ENCODE peak calls at places on chromosomes 3 and 15, in eight cellular contexts. Z, P, B, U, W, H, Q and R are unnamed samples.

GRCh38 chr3:132232231-132232792 is 84.9 kb upstream of the ACP3 start:
- DNase-seq in Z (peak), P (no peak), U (no peak), Q (no peak), W (no peak), B (no peak), H (peak), R (no peak)

GRCh38 chr3:32004111-32004790 is 22.7 kb downstream of the ZNF860 start:
- DNase-seq in P (no peak), B (no peak), H (no peak), W (no peak), U (no peak), Z (peak), Q (no peak), R (no peak)

GRCh38 chr3:141063831-141064230 is 12.7 kb downstream of the SPSB4 start:
- DNase-seq in P (no peak), Z (no peak), U (no peak), H (no peak), B (no peak), W (no peak), Q (no peak), R (no peak)

GRCh38 chr15:71538922-71539321 is 271.4 kb upstream of the NR2E3 start:
- DNase-seq in B (no peak), Z (no peak), H (no peak), Q (no peak), W (no peak), P (no peak), U (no peak), R (no peak)

GRCh38 chr15:99291643-99292042 is 40.4 kb downstream of the LRRC28 start:
- DNase-seq in B (no peak), H (no peak), Z (no peak), Q (no peak), W (no peak), U (no peak), P (no peak), R (no peak)

GRCh38 chr15:100244796-100245495 is 96.8 kb downstream of the ADAMTS17 start:
- DNase-seq in P (no peak), W (no peak), Z (no peak), U (no peak), H (no peak), B (no peak), Q (no peak), R (no peak)

GRCh38 chr3:43637702-43638101 is 15.9 kb upstream of the ANO10 start:
- DNase-seq in Q (no peak), H (no peak), U (no peak), Z (no peak), B (no peak), W (no peak), P (no peak), R (no peak)

GRCh38 chr15:60412807-60413597 is 15.2 kb upstream of the ANXA2 start:
- DNase-seq in P (no peak), U (no peak), B (no peak), H (no peak), Z (no peak), W (no peak), Q (no peak), R (no peak)

GRCh38 chr15:84893607-84894006 is 9.1 kb downstream of the SLC28A1 start:
- DNase-seq in H (no peak), U (peak), P (no peak), W (no peak), Z (no peak), B (no peak), Q (no peak), R (no peak)

GRCh38 chr3:9843715-9844438 is at the start of gene RPUSD3:
- DNase-seq in H (peak), Z (peak), B (peak), Q (peak), W (peak), P (peak), U (peak), R (peak)

GRCh38 chr15:91627473-91628309 is 225.8 kb upstream of the SLCO3A1 start:
- DNase-seq in B (peak), U (no peak), H (no peak), W (no peak), Q (no peak), P (peak), Z (peak), R (no peak)

GRCh38 chr3:170690133-170690981 is 104.5 kb upstream of the SLC7A14 start:
- DNase-seq in Q (peak), P (peak), Z (peak), H (peak), B (peak), U (peak), W (peak), R (no peak)

GRCh38 chr15:62903437-62903836 is 139.1 kb upstream of the TPM1 start:
- DNase-seq in H (no peak), B (no peak), P (no peak), Q (no peak), W (no peak), Z (no peak), U (no peak), R (no peak)

GRCh38 chr3:178419078-178419477 is 117.2 kb upstream of the KCNMB2 start:
- DNase-seq in H (peak), Q (no peak), Z (peak), W (no peak), U (no peak), P (no peak), B (no peak), R (no peak)

GRCh38 chr15:48371550-48371949 is 40.3 kb downstream of the DUT start:
- DNase-seq in P (no peak), B (no peak), W (no peak), H (no peak), Z (no peak), Q (no peak), U (no peak), R (no peak)

GRCh38 chr15:98855815-98856539 is 151.6 kb downstream of the PGPEP1L start:
- DNase-seq in P (no peak), B (no peak), Z (no peak), Q (no peak), U (no peak), H (no peak), W (no peak), R (no peak)

GRCh38 chr3:46878796-46879436 is 1.4 kb downstream of the PTH1R start:
- DNase-seq in B (peak), H (no peak), Q (no peak), P (no peak), W (no peak), Z (no peak), U (no peak), R (no peak)

GRCh38 chr15:67146875-67147381 is 81.5 kb downstream of the SMAD3 start:
- DNase-seq in P (peak), B (no peak), W (peak), Q (no peak), U (no peak), Z (peak), H (peak), R (no peak)

GRCh38 chr3:129161860-129162271 is 1.0 kb upstream of the ISY1 start:
- DNase-seq in B (no peak), W (peak), P (no peak), Q (no peak), Z (peak), H (no peak), U (peak), R (no peak)

GRCh38 chr3:197854596-197855343 is 63.7 kb downstream of the LRCH3 start:
- DNase-seq in P (no peak), Q (no peak), Z (peak), B (no peak), U (no peak), W (no peak), H (peak), R (no peak)

GRCh38 chr3:128076783-128077624 is 24.8 kb downstream of the SEC61A1 start:
- DNase-seq in Q (no peak), W (no peak), P (no peak), U (peak), B (peak), Z (no peak), H (no peak), R (no peak)

GRCh38 chr3:77079988-77080585 is 40.2 kb downstream of the ROBO2 start:
- DNase-seq in H (no peak), Z (no peak), W (no peak), U (no peak), B (no peak), P (no peak), Q (no peak), R (no peak)

GRCh38 chr3:115359507-115359906 is 212.4 kb upstream of the ZBTB20 start:
- DNase-seq in Z (no peak), U (no peak), W (no peak), H (peak), Q (no peak), P (no peak), B (no peak), R (no peak)

GRCh38 chr15:47587938-47588817 is 129.1 kb upstream of the SEMA6D start:
- DNase-seq in B (no peak), P (peak), U (no peak), Z (no peak), H (peak), Q (no peak), W (no peak), R (no peak)

DNA sequence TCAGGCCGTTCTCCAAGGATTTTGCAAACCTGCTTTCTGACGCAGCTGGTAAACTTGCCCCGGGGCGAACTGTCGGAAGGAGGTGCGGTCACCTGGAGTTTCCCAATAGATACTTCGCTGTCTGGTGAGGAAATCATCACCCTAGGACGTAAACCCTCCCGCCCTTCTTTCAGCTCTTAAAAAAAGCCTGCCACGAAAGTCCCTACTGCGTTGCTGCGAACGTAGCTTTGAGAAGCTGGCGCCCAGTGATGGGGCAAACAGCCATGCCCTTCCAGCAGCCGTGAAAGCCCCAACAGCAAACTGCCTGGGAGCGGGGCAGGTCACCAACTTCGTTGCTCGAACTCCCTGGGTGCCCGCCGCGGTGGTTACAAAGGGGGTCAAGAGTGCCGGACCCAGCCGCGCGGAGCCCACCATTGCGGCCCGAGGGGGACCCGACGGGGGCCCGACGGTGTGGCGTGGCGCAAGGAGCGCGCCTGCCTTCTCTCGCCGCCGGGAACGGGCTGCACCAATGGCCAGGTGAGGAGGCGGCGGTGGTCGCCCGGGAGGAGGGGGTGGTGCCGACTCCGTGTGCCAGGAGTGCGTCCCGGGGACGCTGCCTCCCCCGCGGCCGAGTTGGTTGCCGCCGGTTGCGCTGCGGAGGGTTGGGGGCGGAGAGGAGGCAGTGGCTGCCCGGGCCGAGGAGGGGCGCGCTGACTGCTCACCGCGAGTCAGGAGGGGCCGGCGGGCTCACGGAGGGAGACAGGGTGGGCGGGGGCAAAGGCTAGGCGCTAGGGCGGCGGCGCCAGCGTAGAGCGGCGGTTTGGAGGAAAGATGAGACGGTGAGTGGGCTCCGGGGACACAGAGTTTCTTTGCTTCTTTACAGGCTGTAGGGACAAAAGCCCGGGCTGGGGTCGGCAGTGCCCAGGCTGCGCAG is at the start of gene PHLDB2:
- DNase-seq in Z (peak), H (peak), W (peak), Q (peak), U (peak), B (peak), P (peak), R (no peak)
- TF ChIP-seq CTCF in Z (no peak), H (no peak), W (no peak), Q (no peak), U (no peak), B (no peak), P (peak), R (no peak)

GRCh38 chr3:65975031-65975430 is 63.7 kb downstream of the MAGI1 start:
- DNase-seq in B (no peak), W (no peak), U (no peak), Q (no peak), P (no peak), Z (no peak), H (no peak), R (no peak)

GRCh38 chr3:65978116-65978515 is 60.6 kb downstream of the MAGI1 start:
- DNase-seq in P (no peak), H (peak), Z (no peak), B (no peak), Q (no peak), W (no peak), U (no peak), R (no peak)

GRCh38 chr3:65972765-65973164 is 66.0 kb downstream of the MAGI1 start:
- DNase-seq in W (no peak), B (no peak), Q (no peak), U (no peak), P (no peak), H (no peak), Z (no peak), R (no peak)

GRCh38 chr3:65971281-65972252 is 67.2 kb downstream of the MAGI1 start:
- DNase-seq in W (no peak), P (no peak), U (no peak), B (no peak), H (no peak), Z (no peak), Q (no peak), R (no peak)

DNA sequence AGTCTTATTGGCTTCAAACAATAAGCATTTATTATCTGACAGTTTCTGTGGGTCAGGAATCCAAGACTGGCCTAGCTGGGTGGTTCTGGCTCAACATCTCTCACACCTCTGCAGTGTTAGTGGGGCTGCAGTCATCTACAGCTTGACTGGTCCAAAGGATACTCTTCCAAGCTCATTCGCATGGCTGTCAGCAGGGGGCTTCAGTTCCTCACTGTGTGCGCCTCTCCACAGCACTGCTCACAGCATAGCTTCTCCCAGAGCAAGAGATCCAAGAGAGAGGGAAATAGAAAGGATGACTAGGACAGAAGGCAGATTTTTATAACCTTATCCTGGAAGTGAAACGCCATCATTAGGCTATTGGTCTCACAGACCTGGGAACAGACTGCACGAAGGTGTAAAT is 64.2 kb downstream of the MAGI1 start:
- DNase-seq in Q (no peak), B (no peak), H (peak), P (no peak), Z (peak), W (no peak), U (no peak), R (no peak)
- TF ChIP-seq CTCF in Q (no peak), B (no peak), H (peak), P (peak), Z (no peak), W (no peak), U (no peak), R (no peak)

GRCh38 chr3:2098398-2099027 is at the start of gene CNTN4:
- DNase-seq in W (peak), Q (no peak), B (peak), Z (no peak), P (peak), U (no peak), H (no peak), R (no peak)
- TF ChIP-seq CTCF in W (no peak), Q (no peak), B (no peak), Z (no peak), P (no peak), U (no peak), H (no peak), R (no peak)

GRCh38 chr3:42578054-42578453 is 3.7 kb downstream of the SEC22C start:
- DNase-seq in Q (no peak), B (no peak), U (no peak), H (no peak), Z (no peak), W (no peak), P (no peak), R (no peak)

GRCh38 chr3:42582474-42583070 is 805 bp upstream of the SEC22C start:
- DNase-seq in P (no peak), Z (no peak), W (no peak), Q (no peak), U (no peak), H (no peak), B (no peak), R (no peak)

GRCh38 chr3:42581400-42581708 is 413 bp downstream of the SEC22C start:
- DNase-seq in W (no peak), Q (no peak), B (no peak), P (no peak), Z (no peak), U (no peak), H (no peak), R (no peak)

GRCh38 chr3:42581709-42582473 is at the start of gene SEC22C:
- DNase-seq in H (peak), Q (peak), Z (peak), U (peak), P (peak), B (peak), W (peak), R (peak)
- TF ChIP-seq CTCF in H (no peak), Q (no peak), Z (peak), U (peak), P (peak), B (peak), W (no peak), R (no peak)

GRCh38 chr3:190696777-190697501 is 165.6 kb downstream of the GMNC start:
- DNase-seq in W (no peak), H (peak), Q (no peak), U (no peak), P (no peak), Z (peak), B (peak), R (no peak)
- TF ChIP-seq CTCF in W (peak), H (peak), Q (peak), U (peak), P (peak), Z (peak), B (peak), R (no peak)